ENCODE peak calls at places on chromosomes 6 and 20, in ten cellular contexts. One of them, this sample, is unnamed.

GRCh38 chr6:35086636-35087360 is 54.3 kb downstream of the TCP11 start:
- DNase-seq in cardiac fibroblast: no peak
- DNase-seq in T-cell: no peak
- DNase-seq in T-helper 17 cell: no peak
- DNase-seq in ELF-1: no peak
- DNase-seq in HuH-7: no peak
- DNase-seq in stomach: no peak
- DNase-seq in SW 1271: no peak
- DNase-seq in GM12892: peak; percentile 5
- DNase-seq in NCI-H774: no peak
- DNase-seq in this sample: no peak

GRCh38 chr20:57408131-57408530 is 16.9 kb downstream of the RBM38 start:
- DNase-seq in cardiac fibroblast: no peak
- DNase-seq in T-cell: no peak
- DNase-seq in T-helper 17 cell: no peak
- DNase-seq in ELF-1: peak; percentile 41
- DNase-seq in HuH-7: no peak
- DNase-seq in stomach: no peak
- DNase-seq in SW 1271: no peak
- DNase-seq in GM12892: no peak
- DNase-seq in NCI-H774: no peak
- DNase-seq in this sample: no peak

GRCh38 chr20:1456300-1456699 is 10.3 kb downstream of the NSFL1C start:
- DNase-seq in cardiac fibroblast: peak; percentile 39
- DNase-seq in T-cell: no peak
- DNase-seq in T-helper 17 cell: no peak
- DNase-seq in ELF-1: no peak
- DNase-seq in HuH-7: no peak
- DNase-seq in stomach: no peak
- DNase-seq in SW 1271: no peak
- DNase-seq in GM12892: no peak
- DNase-seq in NCI-H774: no peak
- DNase-seq in this sample: no peak

GRCh38 chr20:57438552-57438951 is 47.4 kb downstream of the RBM38 start:
- DNase-seq in cardiac fibroblast: no peak
- DNase-seq in T-cell: no peak
- DNase-seq in T-helper 17 cell: no peak
- DNase-seq in ELF-1: no peak
- DNase-seq in HuH-7: no peak
- DNase-seq in stomach: no peak
- DNase-seq in SW 1271: no peak
- DNase-seq in GM12892: no peak
- DNase-seq in NCI-H774: no peak
- DNase-seq in this sample: no peak

GRCh38 chr6:9044426-9044825 is 609.1 kb upstream of the SLC35B3 start:
- DNase-seq in cardiac fibroblast: no peak
- DNase-seq in T-cell: no peak
- DNase-seq in T-helper 17 cell: no peak
- DNase-seq in ELF-1: no peak
- DNase-seq in HuH-7: no peak
- DNase-seq in stomach: no peak
- DNase-seq in SW 1271: no peak
- DNase-seq in GM12892: no peak
- DNase-seq in NCI-H774: no peak
- DNase-seq in this sample: no peak

GRCh38 chr6:43383021-43383667 is 13.7 kb upstream of the ZNF318 start:
- DNase-seq in cardiac fibroblast: peak; percentile 74
- DNase-seq in T-cell: no peak
- DNase-seq in T-helper 17 cell: no peak
- DNase-seq in ELF-1: no peak
- DNase-seq in HuH-7: no peak
- DNase-seq in stomach: no peak
- DNase-seq in SW 1271: no peak
- DNase-seq in GM12892: no peak
- DNase-seq in NCI-H774: no peak
- DNase-seq in this sample: no peak

GRCh38 chr20:11993886-11994466 is 76.3 kb downstream of the BTBD3 start:
- DNase-seq in cardiac fibroblast: no peak
- DNase-seq in T-cell: no peak
- DNase-seq in T-helper 17 cell: no peak
- DNase-seq in ELF-1: no peak
- DNase-seq in HuH-7: no peak
- DNase-seq in stomach: no peak
- DNase-seq in SW 1271: no peak
- DNase-seq in GM12892: no peak
- DNase-seq in NCI-H774: peak; percentile 57
- DNase-seq in this sample: no peak

GRCh38 chr6:168158280-168158979 is 79.4 kb upstream of the FRMD1 start:
- DNase-seq in cardiac fibroblast: no peak
- DNase-seq in T-cell: no peak
- DNase-seq in T-helper 17 cell: no peak
- DNase-seq in ELF-1: no peak
- DNase-seq in HuH-7: no peak
- DNase-seq in stomach: no peak
- DNase-seq in SW 1271: no peak
- DNase-seq in GM12892: no peak
- DNase-seq in NCI-H774: peak; percentile 80
- DNase-seq in this sample: no peak

GRCh38 chr6:112237066-112237465 is 17.3 kb downstream of the LAMA4 start:
- DNase-seq in cardiac fibroblast: peak; percentile 66
- DNase-seq in T-cell: no peak
- DNase-seq in T-helper 17 cell: no peak
- DNase-seq in ELF-1: no peak
- DNase-seq in HuH-7: no peak
- DNase-seq in stomach: no peak
- DNase-seq in SW 1271: no peak
- DNase-seq in GM12892: no peak
- DNase-seq in NCI-H774: no peak
- DNase-seq in this sample: no peak

GRCh38 chr6:70371454-70372105 is 41.7 kb upstream of the FAM135A start:
- DNase-seq in cardiac fibroblast: peak; percentile 84
- DNase-seq in T-cell: no peak
- DNase-seq in T-helper 17 cell: no peak
- DNase-seq in ELF-1: no peak
- DNase-seq in HuH-7: peak; percentile 27
- DNase-seq in stomach: no peak
- DNase-seq in SW 1271: peak; percentile 15
- DNase-seq in GM12892: no peak
- DNase-seq in NCI-H774: peak; percentile 79
- DNase-seq in this sample: no peak

GRCh38 chr20:34390769-34391447 is 27.8 kb downstream of the ITCH start:
- DNase-seq in cardiac fibroblast: peak; percentile 95
- DNase-seq in T-cell: no peak
- DNase-seq in T-helper 17 cell: no peak
- DNase-seq in ELF-1: peak; percentile 62
- DNase-seq in HuH-7: no peak
- DNase-seq in stomach: peak; percentile 63
- DNase-seq in SW 1271: peak; percentile 100
- DNase-seq in GM12892: no peak
- DNase-seq in NCI-H774: no peak
- DNase-seq in this sample: peak; percentile 55

GRCh38 chr6:106339334-106340029 is 13.9 kb upstream of the ATG5 start:
- DNase-seq in cardiac fibroblast: peak; percentile 84
- DNase-seq in T-cell: peak; percentile 12
- DNase-seq in T-helper 17 cell: peak; percentile 15
- DNase-seq in ELF-1: peak; percentile 89
- DNase-seq in HuH-7: peak; percentile 74
- DNase-seq in stomach: peak; percentile 54
- DNase-seq in SW 1271: peak; percentile 9
- DNase-seq in GM12892: peak; percentile 33
- DNase-seq in NCI-H774: peak; percentile 88
- DNase-seq in this sample: no peak

GRCh38 chr6:120489941-120490340 is 844.3 kb downstream of the TBC1D32 start:
- DNase-seq in cardiac fibroblast: no peak
- DNase-seq in T-cell: no peak
- DNase-seq in T-helper 17 cell: no peak
- DNase-seq in ELF-1: peak; percentile 44
- DNase-seq in HuH-7: no peak
- DNase-seq in stomach: no peak
- DNase-seq in SW 1271: no peak
- DNase-seq in GM12892: no peak
- DNase-seq in NCI-H774: no peak
- DNase-seq in this sample: no peak

GRCh38 chr6:162907876-162908481 is 180.2 kb downstream of the PACRG start:
- DNase-seq in cardiac fibroblast: peak; percentile 85
- DNase-seq in T-cell: no peak
- DNase-seq in T-helper 17 cell: no peak
- DNase-seq in ELF-1: no peak
- DNase-seq in HuH-7: no peak
- DNase-seq in stomach: no peak
- DNase-seq in SW 1271: no peak
- DNase-seq in GM12892: no peak
- DNase-seq in NCI-H774: no peak
- DNase-seq in this sample: no peak

GRCh38 chr6:144778773-144779531 is 493.8 kb downstream of the UTRN start:
- DNase-seq in cardiac fibroblast: no peak
- DNase-seq in T-cell: no peak
- DNase-seq in T-helper 17 cell: no peak
- DNase-seq in ELF-1: no peak
- DNase-seq in HuH-7: peak; percentile 10
- DNase-seq in stomach: no peak
- DNase-seq in SW 1271: no peak
- DNase-seq in GM12892: no peak
- DNase-seq in NCI-H774: no peak
- DNase-seq in this sample: no peak

GRCh38 chr20:53737404-53738038 is 143.9 kb upstream of the ZNF217 start:
- DNase-seq in cardiac fibroblast: no peak
- DNase-seq in T-cell: no peak
- DNase-seq in T-helper 17 cell: no peak
- DNase-seq in ELF-1: no peak
- DNase-seq in HuH-7: no peak
- DNase-seq in stomach: no peak
- DNase-seq in SW 1271: no peak
- DNase-seq in GM12892: no peak
- DNase-seq in NCI-H774: no peak
- DNase-seq in this sample: no peak

GRCh38 chr20:24825591-24825990 is 123.5 kb upstream of the CST7 start:
- DNase-seq in cardiac fibroblast: no peak
- DNase-seq in T-cell: no peak
- DNase-seq in T-helper 17 cell: no peak
- DNase-seq in ELF-1: no peak
- DNase-seq in HuH-7: no peak
- DNase-seq in stomach: peak; percentile 5
- DNase-seq in SW 1271: no peak
- DNase-seq in GM12892: no peak
- DNase-seq in NCI-H774: no peak
- DNase-seq in this sample: no peak

GRCh38 chr6:128570439-128571063 is 50.2 kb upstream of the PTPRK start:
- DNase-seq in cardiac fibroblast: no peak
- DNase-seq in T-cell: no peak
- DNase-seq in T-helper 17 cell: no peak
- DNase-seq in ELF-1: peak; percentile 47
- DNase-seq in HuH-7: peak; percentile 12
- DNase-seq in stomach: no peak
- DNase-seq in SW 1271: no peak
- DNase-seq in GM12892: no peak
- DNase-seq in NCI-H774: no peak
- DNase-seq in this sample: no peak

GRCh38 chr20:63070771-63071540 is 64.2 kb upstream of the BHLHE23 start:
- DNase-seq in cardiac fibroblast: no peak
- DNase-seq in T-cell: no peak
- DNase-seq in T-helper 17 cell: no peak
- DNase-seq in ELF-1: no peak
- DNase-seq in HuH-7: no peak
- DNase-seq in stomach: no peak
- DNase-seq in SW 1271: no peak
- DNase-seq in GM12892: no peak
- DNase-seq in NCI-H774: no peak
- DNase-seq in this sample: peak; percentile 7

GRCh38 chr20:51060301-51060700 is 37.4 kb upstream of the KCNG1 start:
- DNase-seq in cardiac fibroblast: peak; percentile 7
- DNase-seq in T-cell: no peak
- DNase-seq in T-helper 17 cell: no peak
- DNase-seq in ELF-1: no peak
- DNase-seq in HuH-7: no peak
- DNase-seq in stomach: no peak
- DNase-seq in SW 1271: no peak
- DNase-seq in GM12892: no peak
- DNase-seq in NCI-H774: no peak
- DNase-seq in this sample: no peak

GRCh38 chr6:98927534-98927933 is 20.2 kb downstream of the FBXL4 start:
- DNase-seq in cardiac fibroblast: no peak
- DNase-seq in T-cell: no peak
- DNase-seq in T-helper 17 cell: no peak
- DNase-seq in ELF-1: no peak
- DNase-seq in HuH-7: no peak
- DNase-seq in stomach: peak; percentile 49
- DNase-seq in SW 1271: no peak
- DNase-seq in GM12892: no peak
- DNase-seq in NCI-H774: peak; percentile 61
- DNase-seq in this sample: no peak

GRCh38 chr6:163841326-163841725 is 426.8 kb downstream of the QKI start:
- DNase-seq in cardiac fibroblast: no peak
- DNase-seq in T-cell: no peak
- DNase-seq in T-helper 17 cell: no peak
- DNase-seq in ELF-1: no peak
- DNase-seq in HuH-7: no peak
- DNase-seq in stomach: no peak
- DNase-seq in SW 1271: no peak
- DNase-seq in GM12892: no peak
- DNase-seq in NCI-H774: no peak
- DNase-seq in this sample: no peak

GRCh38 chr20:35541783-35542662 is at the start of gene ERGIC3:
- DNase-seq in cardiac fibroblast: peak; percentile 95
- DNase-seq in T-cell: peak; percentile 95
- DNase-seq in T-helper 17 cell: peak; percentile 94
- DNase-seq in ELF-1: peak; percentile 99
- DNase-seq in HuH-7: peak; percentile 94
- DNase-seq in stomach: peak; percentile 98
- DNase-seq in SW 1271: peak; percentile 100
- DNase-seq in GM12892: peak; percentile 91
- DNase-seq in NCI-H774: peak; percentile 94
- DNase-seq in this sample: peak; percentile 98

GRCh38 chr6:87672641-87673040 is 29.4 kb downstream of the AKIRIN2 start:
- DNase-seq in cardiac fibroblast: no peak
- DNase-seq in T-cell: no peak
- DNase-seq in T-helper 17 cell: no peak
- DNase-seq in ELF-1: no peak
- DNase-seq in HuH-7: no peak
- DNase-seq in stomach: no peak
- DNase-seq in SW 1271: no peak
- DNase-seq in GM12892: no peak
- DNase-seq in NCI-H774: no peak
- DNase-seq in this sample: no peak

GRCh38 chr6:155436981-155437749 is 18.5 kb downstream of the NOX3 start:
- DNase-seq in cardiac fibroblast: peak; percentile 14
- DNase-seq in T-cell: no peak
- DNase-seq in T-helper 17 cell: no peak
- DNase-seq in ELF-1: no peak
- DNase-seq in HuH-7: no peak
- DNase-seq in stomach: no peak
- DNase-seq in SW 1271: no peak
- DNase-seq in GM12892: no peak
- DNase-seq in NCI-H774: no peak
- DNase-seq in this sample: no peak

GRCh38 chr20:33893314-33893713 is 82.2 kb downstream of the CHMP4B start:
- DNase-seq in cardiac fibroblast: peak; percentile 81
- DNase-seq in T-cell: no peak
- DNase-seq in T-helper 17 cell: no peak
- DNase-seq in ELF-1: no peak
- DNase-seq in HuH-7: no peak
- DNase-seq in stomach: no peak
- DNase-seq in SW 1271: peak; percentile 68
- DNase-seq in GM12892: no peak
- DNase-seq in NCI-H774: no peak
- DNase-seq in this sample: no peak

GRCh38 chr20:52619671-52620070 is 352.5 kb upstream of the TSHZ2 start:
- DNase-seq in cardiac fibroblast: no peak
- DNase-seq in T-cell: no peak
- DNase-seq in T-helper 17 cell: no peak
- DNase-seq in ELF-1: no peak
- DNase-seq in HuH-7: no peak
- DNase-seq in stomach: no peak
- DNase-seq in SW 1271: no peak
- DNase-seq in GM12892: no peak
- DNase-seq in NCI-H774: no peak
- DNase-seq in this sample: no peak

GRCh38 chr20:1669304-1669703 is 11.7 kb upstream of the SIRPG start:
- DNase-seq in cardiac fibroblast: no peak
- DNase-seq in T-cell: no peak
- DNase-seq in T-helper 17 cell: no peak
- DNase-seq in ELF-1: no peak
- DNase-seq in HuH-7: no peak
- DNase-seq in stomach: no peak
- DNase-seq in SW 1271: no peak
- DNase-seq in GM12892: no peak
- DNase-seq in NCI-H774: no peak
- DNase-seq in this sample: no peak